ENCODE peak calls at places on chromosome 15, in ten cellular contexts. Z is endodermal cell; L is RWPE2; I is stimulated activated CD4-positive, alpha-beta T cell treated with anti-CD3 and anti-CD28 coated beads, TNF-alpha, amount 100 ng/mL, for 4 hours; E is nephron progenitor cell; N is GM12865; K is activated naive CD4-positive, alpha-beta T cell treated with anti-CD3 and anti-CD28 coated beads for 36 hours; W is ELR; V is activated T-helper 9 cell treated with anti-CD3 and anti-CD28 coated beads, Interleukin-2, amount 50 U/mL, for 16 hours; D is activated T-helper 1 cell treated with anti-CD3 and anti-CD28 coated beads, Interleukin-2, amount 50 U/mL, for 16 hours. T is an unnamed sample.

GRCh38 chr15:40906947-40907802 is 12.9 kb downstream of the VPS18 start:
- DNase-seq in E (no peak), W (peak), V (no peak), K (peak), N (peak), D (peak), Z (peak), L (peak), I (no peak), T (no peak)

GRCh38 chr15:70056091-70056680 is 41.5 kb downstream of the TLE3 start:
- DNase-seq in E (no peak), N (no peak), V (no peak), Z (no peak), K (no peak), D (no peak), I (no peak), L (peak), W (no peak), T (no peak)

GRCh38 chr15:43150171-43150929 is 17.0 kb downstream of the TMEM62 start:
- DNase-seq in L (peak), E (no peak), N (no peak), V (no peak), D (no peak), K (no peak), W (peak), I (no peak), Z (no peak), T (peak)

GRCh38 chr15:56168394-56168793 is 75.3 kb downstream of the RFX7 start:
- DNase-seq in W (peak), I (no peak), N (no peak), E (no peak), D (no peak), Z (no peak), K (no peak), V (no peak), L (no peak), T (peak)

GRCh38 chr15:43469867-43470266 is 23.1 kb downstream of the TP53BP1 start:
- DNase-seq in D (no peak), L (no peak), I (no peak), V (no peak), K (no peak), N (no peak), W (peak), E (no peak), Z (no peak), T (no peak)

GRCh38 chr15:83010709-83011270 is 649 bp downstream of the C15orf40 start:
- DNase-seq in I (peak), W (peak), Z (peak), V (peak), L (no peak), N (peak), K (peak), E (peak), D (peak), T (peak)

GRCh38 chr15:40424483-40425115 is 16.2 kb upstream of the BAHD1 start:
- DNase-seq in N (no peak), L (no peak), D (no peak), Z (no peak), W (no peak), V (no peak), K (no peak), I (no peak), E (no peak), T (no peak)

GRCh38 chr15:70722266-70723123 is 40.9 kb downstream of the UACA start:
- DNase-seq in N (peak), Z (no peak), K (no peak), I (no peak), D (no peak), E (no peak), V (no peak), W (peak), L (no peak), T (peak)

GRCh38 chr15:68321229-68321628 is 43.7 kb downstream of the FEM1B start:
- DNase-seq in L (no peak), K (no peak), N (no peak), E (no peak), V (no peak), D (no peak), I (no peak), W (no peak), Z (no peak), T (no peak)

GRCh38 chr15:77630956-77631789 is 1.5 kb downstream of the LINGO1 start:
- DNase-seq in E (peak), W (no peak), I (no peak), D (no peak), K (no peak), Z (peak), V (no peak), L (no peak), N (no peak), T (no peak)

GRCh38 chr15:60370105-60370803 is 27.5 kb downstream of the ANXA2 start:
- DNase-seq in W (peak), L (no peak), Z (peak), N (no peak), K (no peak), D (no peak), V (no peak), E (no peak), I (no peak), T (no peak)

GRCh38 chr15:81484076-81484475 is 110.1 kb upstream of the TMC3 start:
- DNase-seq in D (no peak), L (no peak), V (no peak), N (no peak), I (no peak), W (no peak), Z (no peak), E (no peak), K (no peak), T (no peak)

GRCh38 chr15:70650567-70650966 is 112.8 kb downstream of the UACA start:
- DNase-seq in N (no peak), K (no peak), V (no peak), W (no peak), E (no peak), Z (no peak), I (no peak), L (no peak), D (no peak), T (no peak)